ENCODE peak calls at places on chromosomes 2 and 18, in four cellular contexts. T is AG10803, W is WTC11, H is bronchial epithelial cell. V is an unnamed sample.

GRCh38 chr2:37829202-37829601 is 95.9 kb upstream of the RMDN2 start:
- DNase-seq in T (peak), W (no peak), H (peak), V (peak)

GRCh38 chr2:199228887-199229819 is 228.6 kb downstream of the SATB2 start:
- DNase-seq in T (peak), W (no peak), H (peak), V (peak)

GRCh38 chr2:212919238-212919637 is 232.2 kb downstream of the IKZF2 start:
- DNase-seq in T (no peak), W (no peak), H (peak), V (no peak)

GRCh38 chr2:212124597-212124996 is 414.0 kb downstream of the ERBB4 start:
- DNase-seq in T (no peak), W (no peak), H (no peak), V (no peak)

GRCh38 chr2:75610671-75611070 is 35.9 kb upstream of the MRPL19 start:
- DNase-seq in T (no peak), W (no peak), H (no peak), V (no peak)

GRCh38 chr18:79776674-79777073 is 21.1 kb upstream of the KCNG2 start:
- DNase-seq in T (no peak), W (no peak), H (no peak), V (no peak)

GRCh38 chr2:196399736-196400691 is 228.6 kb upstream of the STK17B start:
- DNase-seq in T (peak), W (no peak), H (peak), V (peak)

GRCh38 chr18:62976227-62976626 is 260.9 kb downstream of the PHLPP1 start:
- DNase-seq in T (no peak), W (no peak), H (peak), V (no peak)

GRCh38 chr2:85537600-85538506 is 1.1 kb upstream of the MAT2A start:
- DNase-seq in T (peak), W (peak), H (no peak), V (no peak)

GRCh38 chr2:112483047-112483473 is 1.1 kb downstream of the TTL start:
- DNase-seq in T (peak), W (peak), H (peak), V (peak)

GRCh38 chr2:122216901-122217300 is 461.4 kb downstream of the TSN start:
- DNase-seq in T (no peak), W (no peak), H (no peak), V (no peak)

DNA sequence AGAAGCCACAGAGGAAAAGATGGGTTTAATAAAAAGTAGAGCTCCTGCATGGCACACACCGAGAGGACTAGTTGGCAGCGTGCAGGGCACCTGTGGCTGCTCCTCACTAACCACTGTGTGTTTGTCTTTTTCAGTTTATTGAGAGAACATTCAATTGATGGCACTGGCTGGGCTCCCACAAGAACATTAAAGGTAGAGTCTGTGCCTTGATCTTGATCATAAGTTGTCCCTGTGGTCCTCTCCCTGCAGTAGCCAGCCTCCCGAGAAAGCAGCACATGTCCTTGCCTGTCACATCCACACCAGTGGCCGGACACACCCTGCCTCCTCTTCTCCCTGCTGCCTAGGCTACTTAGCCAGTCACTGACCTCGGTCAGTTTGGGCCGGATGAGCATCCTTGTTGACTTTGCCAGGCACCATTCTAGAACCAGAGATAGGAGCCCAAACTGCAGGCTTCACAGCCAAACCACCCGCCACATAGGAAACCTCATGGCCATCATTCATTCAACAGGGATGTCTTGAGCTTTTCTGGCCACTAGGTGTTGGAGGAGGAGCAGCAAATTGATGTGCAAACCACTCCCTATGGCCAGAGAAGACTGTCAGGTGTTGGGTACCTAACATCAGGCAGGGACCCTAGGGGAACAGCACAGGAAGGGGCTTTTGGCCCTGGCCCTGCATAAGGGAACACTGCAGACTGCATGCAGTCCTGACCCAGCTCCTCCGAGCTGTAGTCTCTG is 30.2 kb upstream of the SCLY start:
- DNase-seq in T (no peak), W (no peak), H (no peak), V (no peak)
- TF ChIP-seq CTCF in T (no peak), W (no peak), H (no peak), V (peak)

GRCh38 chr2:208466133-208466919 is 59.7 kb downstream of the PTH2R start:
- DNase-seq in T (peak), W (peak), H (peak), V (no peak)
- TF ChIP-seq CTCF in T (peak), W (peak), H (peak), V (peak)

DNA sequence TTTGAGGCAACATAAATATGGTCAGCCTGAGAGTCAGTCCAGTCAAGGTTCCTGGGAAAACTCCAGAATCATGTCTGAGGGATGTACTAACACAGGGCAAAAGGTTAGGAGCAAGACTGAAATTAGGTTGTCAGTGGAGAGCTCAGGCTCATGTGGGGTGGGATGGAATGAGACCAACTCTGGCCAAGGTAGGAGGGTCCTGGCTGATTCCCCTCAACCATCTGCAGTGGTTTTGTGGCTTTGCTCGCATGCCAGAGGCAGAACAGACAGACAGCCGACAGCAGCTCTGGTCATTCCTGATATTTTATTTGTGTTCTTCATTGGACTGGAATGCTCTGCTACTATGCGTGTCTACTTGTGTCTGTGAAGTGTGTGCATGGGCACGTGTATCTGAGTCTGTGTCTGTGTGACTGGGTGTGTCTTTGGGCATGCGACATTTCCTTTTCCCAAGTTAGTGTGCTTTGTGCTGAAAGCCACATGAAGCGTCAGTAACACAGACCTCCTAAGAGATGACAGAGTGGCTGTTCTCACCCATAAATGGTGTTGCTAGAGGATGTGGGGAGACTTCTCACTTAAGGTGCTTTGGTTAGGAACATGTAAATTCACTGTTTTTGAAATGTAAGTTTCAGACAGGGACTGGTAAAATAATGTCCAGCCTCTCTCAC is 239.5 kb downstream of the CNTNAP5 start:
- DNase-seq in T (peak), W (no peak), H (no peak), V (no peak)
- TF ChIP-seq CTCF in T (no peak), W (no peak), H (no peak), V (no peak)

GRCh38 chr2:239396881-239397681 is 3.7 kb downstream of the HDAC4 start:
- DNase-seq in T (no peak), W (no peak), H (peak), V (no peak)
- TF ChIP-seq CTCF in T (no peak), W (no peak), H (peak), V (no peak)

GRCh38 chr2:55000335-55000734 is 49.9 kb downstream of the RTN4 start:
- DNase-seq in T (no peak), W (no peak), H (no peak), V (no peak)

GRCh38 chr2:54995553-54995952 is 54.7 kb downstream of the RTN4 start:
- DNase-seq in T (no peak), W (no peak), H (no peak), V (no peak)

GRCh38 chr2:54999182-54999581 is 51.1 kb downstream of the RTN4 start:
- DNase-seq in T (peak), W (no peak), H (peak), V (peak)

DNA sequence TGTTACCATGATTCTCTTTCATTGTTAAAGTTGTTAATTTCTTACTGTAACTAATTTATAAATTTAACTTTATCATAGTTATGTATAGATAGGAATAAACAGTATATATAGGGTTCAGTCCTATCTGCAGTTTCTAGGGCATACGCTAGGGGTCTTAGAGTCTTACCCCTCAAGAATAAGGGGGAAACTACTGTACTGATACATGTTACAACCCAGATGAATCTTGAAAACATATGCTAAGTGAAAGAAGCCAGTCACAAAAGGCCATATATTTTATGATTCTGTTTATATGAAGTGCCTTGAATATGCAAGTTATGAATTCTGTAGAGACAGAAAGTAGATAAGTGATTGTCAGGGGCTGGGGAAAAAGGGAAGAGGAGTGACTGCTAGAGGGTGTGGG is 52.4 kb downstream of the RTN4 start:
- DNase-seq in T (no peak), W (no peak), H (no peak), V (no peak)
- TF ChIP-seq CTCF in T (peak), W (peak), H (no peak), V (no peak)